ENCODE peak calls at places on chromosomes 1 and 21, in four cellular contexts. Q, K, W and U are unnamed samples.
A peak's percentile ranks its signal among the peaks of the same experiment; 100 is the strongest.

GRCh38 chr1:205965039-205965630 is 21.9 kb upstream of the SLC26A9 start:
- DNase-seq in Q (no peak), K (no peak), W (no peak), U (no peak)

GRCh38 chr1:87155648-87156047 is 173.0 kb upstream of the LMO4 start:
- DNase-seq in Q (no peak), K (no peak), W (no peak), U (no peak)

GRCh38 chr1:185232874-185233273 is 75.9 kb downstream of the SWT1 start:
- DNase-seq in Q (no peak), K (no peak), W (no peak), U (no peak)

GRCh38 chr21:45590246-45590725 is 48.0 kb upstream of the SLC19A1 start:
- DNase-seq in Q (no peak), K (peak; percentile 33), W (no peak), U (peak; percentile 58)

GRCh38 chr1:113103048-113103447 is 30.1 kb downstream of the LRIG2 start:
- DNase-seq in Q (no peak), K (no peak), W (no peak), U (no peak)

GRCh38 chr1:72435025-72435424 is 152.7 kb upstream of the NEGR1 start:
- DNase-seq in Q (no peak), K (no peak), W (no peak), U (no peak)

GRCh38 chr1:5956022-5956830 is 36.0 kb downstream of the NPHP4 start:
- DNase-seq in Q (no peak), K (no peak), W (no peak), U (no peak)

GRCh38 chr1:27872802-27873665 is 690 bp downstream of the THEMIS2 start:
- DNase-seq in Q (no peak), K (no peak), W (no peak), U (no peak)

GRCh38 chr1:25554886-25555752 is 11.7 kb downstream of the LDLRAP1 start:
- DNase-seq in Q (no peak), K (no peak), W (no peak), U (no peak)

GRCh38 chr1:177780096-177780700 is 189.7 kb downstream of the SEC16B start:
- DNase-seq in Q (no peak), K (peak; percentile 36), W (peak; percentile 63), U (peak; percentile 64)

GRCh38 chr1:112527266-112528010 is 18.7 kb downstream of the WNT2B start:
- DNase-seq in Q (no peak), K (no peak), W (no peak), U (no peak)

GRCh38 chr21:32359719-32360260 is 33.0 kb downstream of the URB1 start:
- DNase-seq in Q (no peak), K (no peak), W (peak; percentile 52), U (no peak)

GRCh38 chr1:97911266-97912215 is 9.3 kb downstream of the DPYD start:
- DNase-seq in Q (no peak), K (no peak), W (no peak), U (no peak)

GRCh38 chr1:110192541-110192940 is 17.6 kb upstream of the KCNC4 start:
- DNase-seq in Q (no peak), K (no peak), W (no peak), U (no peak)

GRCh38 chr1:211724711-211725196 is 49.3 kb upstream of the NEK2 start:
- DNase-seq in Q (no peak), K (no peak), W (peak; percentile 19), U (no peak)

GRCh38 chr1:73978964-73979363 is 219.0 kb downstream of the LRRIQ3 start:
- DNase-seq in Q (no peak), K (no peak), W (no peak), U (no peak)

GRCh38 chr1:31567956-31568570 is 8.3 kb upstream of the TINAGL1 start:
- DNase-seq in Q (no peak), K (no peak), W (no peak), U (no peak)

GRCh38 chr1:5704785-5705514 is 287.3 kb downstream of the NPHP4 start:
- DNase-seq in Q (no peak), K (no peak), W (no peak), U (no peak)

GRCh38 chr1:77313491-77313890 is 31.7 kb downstream of the AK5 start:
- DNase-seq in Q (no peak), K (peak; percentile 58), W (peak; percentile 40), U (peak; percentile 22)

GRCh38 chr1:25694591-25695007 is 78.0 kb downstream of the MAN1C1 start:
- DNase-seq in Q (no peak), K (no peak), W (no peak), U (no peak)

GRCh38 chr1:14706656-14707055 is 108.2 kb downstream of the KAZN start:
- DNase-seq in Q (no peak), K (no peak), W (no peak), U (no peak)

GRCh38 chr1:147225193-147225730 is at the start of gene FMO5:
- DNase-seq in Q (no peak), K (peak; percentile 44), W (no peak), U (peak; percentile 49)

GRCh38 chr1:94559921-94560320 is 18.4 kb upstream of the F3 start:
- DNase-seq in Q (no peak), K (no peak), W (no peak), U (no peak)

GRCh38 chr1:146032613-146033219 is 11.2 kb upstream of the HJV start:
- DNase-seq in Q (peak; percentile 23), K (no peak), W (peak; percentile 59), U (no peak)

GRCh38 chr21:30612132-30612531 is 1.6 kb downstream of the KRTAP6-1 start:
- DNase-seq in Q (no peak), K (no peak), W (no peak), U (no peak)

GRCh38 chr1:69073176-69073575 is 494.5 kb upstream of the LRRC7 start:
- DNase-seq in Q (no peak), K (no peak), W (no peak), U (no peak)

GRCh38 chr1:117618450-117619122 is 12.7 kb downstream of the TENT5C start:
- DNase-seq in Q (no peak), K (no peak), W (no peak), U (no peak)

GRCh38 chr1:10939654-10940450 is 72.6 kb upstream of the TARDBP start:
- DNase-seq in Q (peak; percentile 72), K (no peak), W (peak; percentile 62), U (no peak)

GRCh38 chr1:173507847-173508209 is 30.7 kb downstream of the PRDX6 start:
- DNase-seq in Q (no peak), K (no peak), W (no peak), U (no peak)

GRCh38 chr1:173506437-173506836 is 29.3 kb downstream of the PRDX6 start:
- DNase-seq in Q (no peak), K (no peak), W (peak; percentile 40), U (no peak)

GRCh38 chr1:173508541-173508940 is 31.4 kb downstream of the PRDX6 start:
- DNase-seq in Q (no peak), K (no peak), W (no peak), U (no peak)

GRCh38 chr1:173505401-173505800 is 28.3 kb downstream of the PRDX6 start:
- DNase-seq in Q (no peak), K (no peak), W (no peak), U (no peak)

DNA sequence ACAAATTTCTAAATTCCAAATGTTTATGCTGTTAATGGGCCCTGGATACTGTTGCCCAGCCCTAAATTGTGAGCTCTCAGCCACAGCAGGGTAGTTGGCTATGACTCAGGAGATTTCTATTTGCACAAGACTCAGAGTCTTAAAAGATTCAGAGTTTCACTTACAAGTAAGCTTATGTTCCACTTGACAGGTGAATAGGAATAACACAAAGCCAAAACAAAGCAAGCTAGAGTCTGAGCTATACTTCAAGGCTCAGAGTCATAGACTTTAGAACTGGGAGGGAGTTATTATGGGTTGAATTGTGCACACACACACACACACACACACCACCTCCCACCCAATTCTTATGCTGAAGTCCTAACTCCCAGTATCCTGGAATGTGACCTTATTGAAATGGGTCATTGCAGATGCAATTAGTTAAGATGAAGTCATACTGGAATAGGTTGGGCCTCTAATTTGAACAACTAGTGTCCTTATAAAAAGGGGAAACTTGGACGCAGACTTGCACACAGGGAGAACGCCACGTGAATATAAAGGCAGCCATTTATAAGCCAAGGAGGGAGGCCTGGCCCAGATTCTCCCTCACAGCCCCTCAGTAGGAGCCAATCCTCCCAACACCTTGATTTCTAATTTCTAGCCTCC is 30.2 kb downstream of the PRDX6 start:
- DNase-seq in Q (no peak), K (no peak), W (no peak), U (peak; percentile 77)
- H3K9ac ChIP-seq in Q (no peak overlapping the region), K (no peak overlapping the region), W (no peak overlapping the region), U (peak overlapping the region; percentile 27)

GRCh38 chr1:207007352-207008033 is 25.1 kb downstream of the C1orf116 start:
- DNase-seq in Q (no peak), K (no peak), W (peak; percentile 94), U (peak; percentile 18)
- H3K4me3 ChIP-seq in Q (no peak overlapping the region), K (no peak overlapping the region), W (no peak overlapping the region), U (no peak overlapping the region)

GRCh38 chr1:240511789-240512188 is 100.2 kb downstream of the GREM2 start:
- DNase-seq in Q (no peak), K (no peak), W (no peak), U (no peak)

GRCh38 chr1:240516069-240516468 is 95.9 kb downstream of the GREM2 start:
- DNase-seq in Q (no peak), K (no peak), W (no peak), U (no peak)

GRCh38 chr1:240517891-240518290 is 94.1 kb downstream of the GREM2 start:
- DNase-seq in Q (no peak), K (no peak), W (no peak), U (no peak)

GRCh38 chr1:240515505-240515904 is 96.5 kb downstream of the GREM2 start:
- DNase-seq in Q (no peak), K (no peak), W (no peak), U (no peak)
- TF ChIP-seq SUZ12 in Q (no peak), K (no peak), W (no peak), U (no peak)

GRCh38 chr1:171219751-171220385 is 28.4 kb upstream of the FMO1 start:
- DNase-seq in Q (no peak), K (peak; percentile 62), W (no peak), U (peak; percentile 98)
- H3K9ac ChIP-seq in Q (no peak overlapping the region), K (no peak overlapping the region), W (no peak overlapping the region), U (no peak overlapping the region)